ENCODE peak calls at places on chromosomes 11 and 22, in nine cellular contexts. J is activated naive CD4-positive, alpha-beta T cell treated with anti-CD3 and anti-CD28 coated beads, Interleukin-2, amount 10 ng/mL, durations not matched to agents 7 days and 5 days; K is A549; C is germinal center; M is lung microvascular endothelial cell; Y is caudate nucleus; S is kidney; R is HS-27A; U is HTR-8/SVneo. X is an unnamed sample.

GRCh38 chr11:68796779-68797178 is 44.9 kb downstream of the CPT1A start:
- DNase-seq in S (no peak), C (no peak), U (no peak), R (no peak), K (no peak), J (no peak), Y (no peak), M (no peak), X (no peak)

GRCh38 chr11:73384531-73384870 is 8.3 kb downstream of the RELT start:
- DNase-seq in S (no peak), Y (no peak), R (no peak), C (no peak), J (no peak), U (no peak), M (no peak), K (no peak), X (no peak)

GRCh38 chr11:44191322-44192014 is 96.0 kb downstream of the EXT2 start:
- DNase-seq in U (no peak), Y (no peak), S (no peak), K (no peak), R (no peak), J (no peak), M (no peak), C (no peak), X (no peak)

GRCh38 chr22:38272373-38273134 is at the start of gene TMEM184B:
- DNase-seq in C (peak; percentile 93), U (peak; percentile 79), J (peak; percentile 84), R (no peak), Y (peak; percentile 60), M (peak; percentile 83), K (peak; percentile 55), S (peak; percentile 90), X (peak; percentile 82)

GRCh38 chr11:23103403-23103802 is 243.1 kb upstream of the CCDC179 start:
- DNase-seq in Y (no peak), R (peak; percentile 17), K (no peak), M (no peak), S (no peak), J (no peak), U (no peak), C (no peak), X (no peak)

GRCh38 chr22:40036591-40037225 is 42.0 kb downstream of the FAM83F start:
- DNase-seq in J (peak; percentile 71), M (peak; percentile 83), S (no peak), K (peak; percentile 82), R (no peak), C (peak; percentile 58), Y (no peak), U (peak; percentile 78), X (no peak)

GRCh38 chr22:49189871-49190270 is 637.8 kb downstream of the BRD1 start:
- DNase-seq in R (no peak), Y (no peak), K (no peak), M (no peak), C (no peak), S (peak; percentile 35), U (no peak), J (no peak), X (no peak)

GRCh38 chr11:26943636-26944035 is 50.3 kb upstream of the FIBIN start:
- DNase-seq in M (no peak), K (no peak), J (no peak), Y (no peak), C (no peak), R (no peak), S (no peak), U (no peak), X (no peak)

GRCh38 chr22:37288521-37288920 is 6.2 kb downstream of the CYTH4 start:
- DNase-seq in Y (no peak), C (no peak), S (no peak), R (no peak), J (no peak), K (no peak), U (no peak), M (no peak), X (no peak)

GRCh38 chr11:65776196-65776595 is 4.6 kb downstream of the AP5B1 start:
- DNase-seq in U (no peak), Y (no peak), J (no peak), S (no peak), K (no peak), C (no peak), R (no peak), M (peak; percentile 52), X (no peak)

GRCh38 chr22:39917776-39918493 is 17.1 kb downstream of the GRAP2 start:
- DNase-seq in K (no peak), U (no peak), J (no peak), R (no peak), Y (no peak), M (peak; percentile 7), S (no peak), C (no peak), X (no peak)

GRCh38 chr11:88175004-88175706 is at the start of gene RAB38:
- DNase-seq in Y (no peak), R (no peak), M (peak; percentile 33), C (no peak), S (peak; percentile 89), J (peak; percentile 47), K (peak; percentile 4), U (no peak), X (no peak)

GRCh38 chr22:41341990-41342389 is 39.8 kb upstream of the TEF start:
- DNase-seq in Y (no peak), C (no peak), K (no peak), S (no peak), R (no peak), U (no peak), J (no peak), M (no peak), X (no peak)

GRCh38 chr11:113840932-113841664 is 34.3 kb downstream of the USP28 start:
- DNase-seq in S (no peak), C (peak; percentile 15), M (no peak), J (no peak), Y (no peak), U (no peak), R (no peak), K (no peak), X (no peak)

GRCh38 chr11:70715636-70716035 is 317.3 kb downstream of the CTTN start:
- DNase-seq in R (no peak), S (peak; percentile 49), K (no peak), M (no peak), C (no peak), J (no peak), U (no peak), Y (no peak), X (no peak)

GRCh38 chr11:66388746-66389386 is 17.3 kb upstream of the SLC29A2 start:
- DNase-seq in C (peak; percentile 64), S (no peak), U (peak; percentile 90), M (peak; percentile 79), Y (no peak), K (peak; percentile 80), J (peak; percentile 89), R (no peak), X (peak; percentile 16)

GRCh38 chr22:43096420-43096819 is 7.2 kb upstream of the TTLL1 start:
- DNase-seq in Y (no peak), C (no peak), M (no peak), S (no peak), R (no peak), K (no peak), U (no peak), J (no peak), X (no peak)

GRCh38 chr22:27348634-27349033 is 452.9 kb downstream of the MN1 start:
- DNase-seq in Y (no peak), C (no peak), K (no peak), M (no peak), S (no peak), J (no peak), R (no peak), U (no peak), X (no peak)

GRCh38 chr22:17436382-17436951 is 67.2 kb downstream of the CECR2 start:
- DNase-seq in R (no peak), M (no peak), Y (no peak), U (no peak), S (no peak), K (no peak), C (no peak), J (no peak), X (no peak)

GRCh38 chr11:108748971-108749370 is 84.1 kb downstream of the DDX10 start:
- DNase-seq in C (no peak), K (no peak), S (no peak), J (no peak), R (no peak), U (no peak), M (no peak), Y (no peak), X (no peak)

GRCh38 chr11:93073026-93073425 is 103.6 kb downstream of the MTNR1B start:
- DNase-seq in C (no peak), S (no peak), Y (no peak), R (no peak), J (no peak), U (no peak), M (no peak), K (no peak), X (no peak)

GRCh38 chr11:19935507-19935906 is 222.9 kb downstream of the NAV2 start:
- DNase-seq in C (no peak), M (peak; percentile 25), U (peak; percentile 39), R (peak; percentile 80), Y (no peak), K (peak; percentile 31), S (no peak), J (no peak), X (no peak)

X was measured in substantia nigra.